ENCODE peak calls at places on chromosomes 5 and 9, in seven cellular contexts. Q is nucleus accumbens; S is stimulated activated CD8-positive, alpha-beta memory T cell treated with anti-CD3 and anti-CD28 coated beads, Interleukin-15, amount 100 ng/mL, for 48 hours; Z is HTR-8/SVneo; P is Kasumi-1; B is neural crest cell; G is NCI-H1417 treated with DMSO at 0.1 percent for 48 hours. E is an unnamed sample.

GRCh38 chr5:174397206-174397605 is 327.2 kb upstream of the MSX2 start:
- DNase-seq in Q (no peak), P (no peak), B (no peak), Z (no peak), G (no peak), S (no peak), E (no peak)

GRCh38 chr5:1132570-1132969 is 20.7 kb upstream of the SLC12A7 start:
- DNase-seq in Z (no peak), B (no peak), P (no peak), Q (no peak), G (no peak), S (no peak), E (no peak)

GRCh38 chr9:22103650-22104575 is 94.8 kb upstream of the CDKN2B start:
- DNase-seq in P (no peak), S (no peak), G (no peak), Q (no peak), Z (no peak), B (no peak), E (peak; percentile 84)

GRCh38 chr5:124343021-124343420 is 403.4 kb downstream of the ZNF608 start:
- DNase-seq in Q (no peak), G (no peak), P (no peak), B (no peak), S (no peak), Z (no peak), E (no peak)

GRCh38 chr5:71475788-71476384 is 20.4 kb downstream of the BDP1 start:
- DNase-seq in Q (no peak), Z (peak; percentile 44), S (no peak), P (peak; percentile 74), G (no peak), B (no peak), E (peak; percentile 38)

GRCh38 chr9:89363921-89364663 is 45.8 kb downstream of the SECISBP2 start:
- DNase-seq in S (no peak), Q (no peak), G (no peak), P (no peak), Z (no peak), B (no peak), E (no peak)

GRCh38 chr9:22395585-22396205 is 50.9 kb upstream of the DMRTA1 start:
- DNase-seq in S (no peak), P (no peak), Z (peak; percentile 20), B (no peak), Q (no peak), G (no peak), E (peak; percentile 58)

GRCh38 chr9:136133191-136133958 is 14.7 kb upstream of the TMEM250 start:
- DNase-seq in B (peak; percentile 61), S (peak; percentile 14), P (no peak), G (no peak), Q (peak; percentile 39), Z (peak; percentile 50), E (no peak)

GRCh38 chr5:138273834-138274188 is 610 bp downstream of the GFRA3 start:
- DNase-seq in G (no peak), Z (no peak), P (no peak), S (no peak), B (no peak), Q (no peak), E (no peak)

GRCh38 chr5:141725909-141726308 is 43.9 kb upstream of the ARAP3 start:
- DNase-seq in B (no peak), Z (no peak), S (no peak), G (no peak), P (no peak), Q (no peak), E (no peak)

GRCh38 chr9:123364241-123364824 is 8.3 kb downstream of the CRB2 start:
- DNase-seq in P (no peak), B (no peak), Z (no peak), Q (peak; percentile 57), S (no peak), G (no peak), E (peak; percentile 100)

GRCh38 chr5:62594364-62594984 is 15.9 kb downstream of the LRRC70 start:
- DNase-seq in P (no peak), Q (no peak), Z (no peak), B (no peak), G (no peak), S (no peak), E (no peak)

GRCh38 chr5:56464935-56465756 is 232.0 kb upstream of the ANKRD55 start:
- DNase-seq in Q (no peak), P (no peak), G (no peak), S (no peak), Z (no peak), B (no peak), E (no peak)

GRCh38 chr5:172509405-172509781 is 55.1 kb upstream of the SH3PXD2B start:
- DNase-seq in B (no peak), Z (no peak), S (no peak), P (no peak), G (no peak), Q (no peak), E (no peak)

GRCh38 chr5:151905639-151906038 is 19.0 kb downstream of the GLRA1 start:
- DNase-seq in Z (peak; percentile 30), S (no peak), Q (no peak), G (no peak), P (no peak), B (no peak), E (no peak)

GRCh38 chr9:75109210-75109839 is 21.0 kb downstream of the OSTF1 start:
- DNase-seq in P (no peak), S (no peak), Q (no peak), G (no peak), Z (no peak), B (no peak), E (no peak)

E was measured in amniotic epithelial cell.